ENCODE peak calls at places on chromosomes 6 and 20, in five cellular contexts. M is testis, T is kidney, J is transverse colon, D is breast epithelium. S is an unnamed sample. For H3K36me3, the result is how much of the 10 kb centered on the place peaks cover.

GRCh38 chr6:109019911-109020310 is 74.7 kb downstream of the SESN1 start:
- DNase-seq in M (no peak), T (no peak), J (no peak), D (no peak), S (no peak)

GRCh38 chr20:10469599-10469998 is 34.5 kb downstream of the SLX4IP start:
- DNase-seq in M (peak), T (no peak), J (peak), D (peak), S (peak)

GRCh38 chr6:133595076-133595868 is 293.6 kb upstream of the TCF21 start:
- DNase-seq in M (no peak), T (no peak), J (no peak), D (no peak), S (no peak)

GRCh38 chr6:82057846-82058554 is 189.5 kb downstream of the IBTK start:
- DNase-seq in M (no peak), T (no peak), J (no peak), D (no peak), S (no peak)

GRCh38 chr6:103672169-103672568 is 1187.5 kb downstream of the HACE1 start:
- DNase-seq in M (no peak), T (no peak), J (no peak), D (no peak), S (no peak)

GRCh38 chr6:38160831-38161230 is 341.3 kb downstream of the ZFAND3 start:
- DNase-seq in M (no peak), T (no peak), J (no peak), D (no peak), S (peak)

GRCh38 chr20:62418709-62419487 is 8.4 kb downstream of the RBBP8NL start:
- DNase-seq in M (no peak), T (no peak), J (no peak), D (no peak), S (no peak)

GRCh38 chr6:33974471-33974870 is 170.7 kb upstream of the MLN start:
- DNase-seq in M (no peak), T (no peak), J (no peak), D (no peak), S (no peak)

GRCh38 chr6:30169658-30170614 is 6.6 kb downstream of the TRIM15 start:
- DNase-seq in M (no peak), T (no peak), J (no peak), D (no peak), S (no peak)

GRCh38 chr6:53894086-53894485 is 99.3 kb downstream of the LRRC1 start:
- DNase-seq in M (no peak), T (no peak), J (peak), D (no peak), S (no peak)

GRCh38 chr6:53887318-53887717 is 92.5 kb downstream of the LRRC1 start:
- DNase-seq in M (no peak), T (no peak), J (no peak), D (no peak), S (no peak)

GRCh38 chr6:53888931-53889330 is 94.1 kb downstream of the LRRC1 start:
- DNase-seq in M (no peak), T (no peak), J (no peak), D (no peak), S (no peak)

GRCh38 chr6:53896237-53896636 is 101.4 kb downstream of the LRRC1 start:
- DNase-seq in M (no peak), T (no peak), J (no peak), D (no peak), S (no peak)

GRCh38 chr6:53892707-53893106 is 97.9 kb downstream of the LRRC1 start:
- DNase-seq in M (no peak), T (no peak), J (no peak), D (no peak), S (no peak)
- H3K4me3 ChIP-seq in M (no peak), T (no peak), J (no peak), D (no peak), S (no peak)

GRCh38 chr6:155354167-155354566 is 39.9 kb upstream of the TFB1M start:
- DNase-seq in M (no peak), T (no peak), J (no peak), D (no peak), S (no peak)
- TF ChIP-seq CTCF in M (no peak), T (no peak), J (no peak), D (no peak), S (no peak)

GRCh38 chr6:62162858-62163257 is 123.2 kb downstream of the KHDRBS2 start:
- DNase-seq in M (no peak), T (no peak), J (no peak), D (no peak), S (no peak)
- H3K36me3 ChIP-seq in M (under half), T (under half), J (under half), D (under half), S (under half)

GRCh38 chr6:152635949-152636674 is 1.1 kb downstream of the SYNE1 start:
- DNase-seq in M (peak), T (peak), J (no peak), D (no peak), S (no peak)

GRCh38 chr6:152632383-152632782 is 4.8 kb downstream of the SYNE1 start:
- DNase-seq in M (no peak), T (no peak), J (no peak), D (no peak), S (no peak)

GRCh38 chr6:152637422-152638047 is 373 bp upstream of the SYNE1 start:
- DNase-seq in M (no peak), T (no peak), J (no peak), D (no peak), S (no peak)

GRCh38 chr6:152634773-152635172 is 2.4 kb downstream of the SYNE1 start:
- DNase-seq in M (peak), T (no peak), J (no peak), D (no peak), S (no peak)

DNA sequence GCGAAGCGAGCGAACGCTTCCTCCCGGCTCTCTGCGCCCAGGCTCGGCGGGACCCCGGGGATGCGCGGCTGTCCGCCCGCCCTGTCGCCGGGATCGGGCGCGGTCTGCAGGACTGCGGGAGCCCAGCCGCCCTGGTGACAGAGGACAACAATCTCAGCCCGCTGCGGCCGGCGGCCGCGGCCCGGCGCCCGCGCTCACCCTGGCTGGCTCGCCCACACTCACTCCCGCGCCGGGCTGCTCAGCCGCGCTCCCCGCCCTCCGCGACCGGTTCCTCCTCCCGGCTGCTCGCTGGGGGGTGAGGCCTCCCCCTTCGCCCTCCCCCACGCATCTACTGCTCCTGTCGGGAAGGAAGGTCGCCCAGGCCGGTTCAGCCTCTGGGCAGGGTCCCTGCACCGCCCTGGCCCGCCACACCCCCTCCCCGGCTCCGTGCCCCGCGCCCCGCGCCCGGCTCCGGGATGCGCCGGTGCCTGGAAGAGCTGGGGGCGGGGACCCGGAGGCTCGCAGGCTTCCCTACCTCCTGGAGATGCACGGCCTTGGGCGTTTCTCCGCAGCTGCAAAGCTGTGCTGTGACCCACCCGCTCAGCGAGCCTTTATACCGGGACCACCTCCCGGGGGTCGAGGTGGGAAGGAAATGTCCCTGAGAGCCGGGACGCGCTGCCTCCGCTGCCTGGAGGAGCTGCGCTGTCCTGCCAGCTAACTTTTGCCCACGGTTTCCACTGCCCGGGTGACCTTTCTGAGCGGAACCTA is at the start of gene SYNE1:
- DNase-seq in M (peak), T (peak), J (no peak), D (no peak), S (peak)
- H3K4me3 ChIP-seq in M (peak), T (peak), J (peak), D (peak), S (peak)

GRCh38 chr6:7392402-7392801 is 2.8 kb downstream of the RIOK1 start:
- DNase-seq in M (no peak), T (no peak), J (no peak), D (no peak), S (no peak)

GRCh38 chr6:7391244-7391643 is 1.6 kb downstream of the RIOK1 start:
- DNase-seq in M (no peak), T (no peak), J (no peak), D (no peak), S (no peak)

GRCh38 chr6:7389162-7389450 is 436 bp downstream of the CAGE1 start:
- DNase-seq in M (no peak), T (no peak), J (no peak), D (no peak), S (no peak)

GRCh38 chr6:7389451-7390217 is at the start of the genes CAGE1 and RIOK1:
- DNase-seq in M (peak), T (peak), J (peak), D (peak), S (peak)

GRCh38 chr6:7390218-7390878 is 740 bp downstream of the RIOK1 start:
- DNase-seq in M (no peak), T (no peak), J (no peak), D (no peak), S (no peak)
- TF ChIP-seq CTCF in M (no peak), T (no peak), J (peak), D (no peak), S (no peak)

GRCh38 chr6:40668203-40668602 is 81.0 kb upstream of the LRFN2 start:
- DNase-seq in M (no peak), T (no peak), J (no peak), D (no peak), S (no peak)

GRCh38 chr6:40671338-40672050 is 84.3 kb upstream of the LRFN2 start:
- DNase-seq in M (no peak), T (no peak), J (peak), D (no peak), S (no peak)

GRCh38 chr6:40678941-40679340 is 91.8 kb upstream of the LRFN2 start:
- DNase-seq in M (no peak), T (no peak), J (no peak), D (no peak), S (no peak)

GRCh38 chr6:40672118-40672517 is 85.0 kb upstream of the LRFN2 start:
- DNase-seq in M (no peak), T (no peak), J (no peak), D (no peak), S (peak)

GRCh38 chr6:40674170-40674569 is 87.0 kb upstream of the LRFN2 start:
- DNase-seq in M (no peak), T (no peak), J (no peak), D (no peak), S (no peak)
- H3K36me3 ChIP-seq in M (under half), T (under half), J (under half), D (under half), S (under half)

S was measured in WERI-Rb-1.